ENCODE peak calls at places on chromosomes 13 and 19, in six cellular contexts. One of them, this sample, is unnamed.

GRCh38 chr13:112513761-112514160 is 74.2 kb downstream of the TUBGCP3 start:
- DNase-seq in epithelial cell of esophagus: peak; percentile 7
- DNase-seq in MM.1S: no peak
- DNase-seq in osteoblast: no peak
- DNase-seq in mammary epithelial cell: no peak
- DNase-seq in lung: no peak
- DNase-seq in this sample: no peak

GRCh38 chr13:32164622-32165268 is 133.2 kb downstream of the FRY start:
- DNase-seq in lung: peak; percentile 36
- DNase-seq in MM.1S: peak; percentile 63
- DNase-seq in epithelial cell of esophagus: peak; percentile 58
- DNase-seq in osteoblast: peak; percentile 34
- DNase-seq in mammary epithelial cell: no peak
- DNase-seq in this sample: peak; percentile 39

GRCh38 chr19:12668937-12669271 is 2.3 kb downstream of the WDR83 start:
- DNase-seq in MM.1S: peak; percentile 41
- DNase-seq in epithelial cell of esophagus: peak; percentile 79
- DNase-seq in mammary epithelial cell: peak; percentile 67
- DNase-seq in lung: peak; percentile 46
- DNase-seq in osteoblast: peak; percentile 95
- DNase-seq in this sample: no peak

GRCh38 chr13:105083986-105084385 is 1451.5 kb downstream of the EFNB2 start:
- DNase-seq in MM.1S: no peak
- DNase-seq in lung: no peak
- DNase-seq in epithelial cell of esophagus: no peak
- DNase-seq in mammary epithelial cell: no peak
- DNase-seq in osteoblast: no peak
- DNase-seq in this sample: no peak

GRCh38 chr13:97280478-97280877 is 58.3 kb downstream of the MBNL2 start:
- DNase-seq in mammary epithelial cell: no peak
- DNase-seq in epithelial cell of esophagus: peak; percentile 42
- DNase-seq in osteoblast: no peak
- DNase-seq in MM.1S: no peak
- DNase-seq in lung: no peak
- DNase-seq in this sample: no peak

GRCh38 chr13:64371045-64371444 is 2859.1 kb downstream of the PCDH9 start:
- DNase-seq in MM.1S: peak; percentile 37
- DNase-seq in epithelial cell of esophagus: peak; percentile 91
- DNase-seq in lung: no peak
- DNase-seq in mammary epithelial cell: peak; percentile 44
- DNase-seq in osteoblast: no peak
- DNase-seq in this sample: no peak

GRCh38 chr13:39676315-39676876 is 20.9 kb downstream of the COG6 start:
- DNase-seq in lung: no peak
- DNase-seq in osteoblast: no peak
- DNase-seq in MM.1S: peak; percentile 43
- DNase-seq in mammary epithelial cell: peak; percentile 21
- DNase-seq in epithelial cell of esophagus: peak; percentile 67
- DNase-seq in this sample: no peak

GRCh38 chr19:12785431-12786011 is 5.8 kb upstream of the JUNB start:
- DNase-seq in mammary epithelial cell: no peak
- DNase-seq in MM.1S: no peak
- DNase-seq in lung: no peak
- DNase-seq in epithelial cell of esophagus: no peak
- DNase-seq in osteoblast: peak; percentile 76
- DNase-seq in this sample: no peak

GRCh38 chr19:16391301-16392055 is 66.9 kb downstream of the KLF2 start:
- DNase-seq in MM.1S: no peak
- DNase-seq in mammary epithelial cell: no peak
- DNase-seq in epithelial cell of esophagus: no peak
- DNase-seq in osteoblast: no peak
- DNase-seq in lung: no peak
- DNase-seq in this sample: no peak

GRCh38 chr19:6498294-6499036 is 3.6 kb downstream of the TUBB4A start:
- DNase-seq in mammary epithelial cell: no peak
- DNase-seq in osteoblast: peak; percentile 67
- DNase-seq in MM.1S: no peak
- DNase-seq in epithelial cell of esophagus: no peak
- DNase-seq in lung: no peak
- DNase-seq in this sample: no peak

GRCh38 chr19:6500837-6501739 is 1.0 kb downstream of the TUBB4A start:
- DNase-seq in MM.1S: no peak
- DNase-seq in osteoblast: peak; percentile 74
- DNase-seq in epithelial cell of esophagus: no peak
- DNase-seq in mammary epithelial cell: no peak
- DNase-seq in lung: no peak
- DNase-seq in this sample: no peak

GRCh38 chr19:6503407-6504201 is 1.5 kb upstream of the TUBB4A start:
- DNase-seq in osteoblast: peak; percentile 42
- DNase-seq in MM.1S: no peak
- DNase-seq in lung: no peak
- DNase-seq in mammary epithelial cell: no peak
- DNase-seq in epithelial cell of esophagus: no peak
- DNase-seq in this sample: no peak

GRCh38 chr19:6499052-6499790 is 2.9 kb downstream of the TUBB4A start:
- DNase-seq in MM.1S: no peak
- DNase-seq in osteoblast: peak; percentile 55
- DNase-seq in lung: no peak
- DNase-seq in epithelial cell of esophagus: no peak
- DNase-seq in mammary epithelial cell: no peak
- DNase-seq in this sample: no peak

DNA sequence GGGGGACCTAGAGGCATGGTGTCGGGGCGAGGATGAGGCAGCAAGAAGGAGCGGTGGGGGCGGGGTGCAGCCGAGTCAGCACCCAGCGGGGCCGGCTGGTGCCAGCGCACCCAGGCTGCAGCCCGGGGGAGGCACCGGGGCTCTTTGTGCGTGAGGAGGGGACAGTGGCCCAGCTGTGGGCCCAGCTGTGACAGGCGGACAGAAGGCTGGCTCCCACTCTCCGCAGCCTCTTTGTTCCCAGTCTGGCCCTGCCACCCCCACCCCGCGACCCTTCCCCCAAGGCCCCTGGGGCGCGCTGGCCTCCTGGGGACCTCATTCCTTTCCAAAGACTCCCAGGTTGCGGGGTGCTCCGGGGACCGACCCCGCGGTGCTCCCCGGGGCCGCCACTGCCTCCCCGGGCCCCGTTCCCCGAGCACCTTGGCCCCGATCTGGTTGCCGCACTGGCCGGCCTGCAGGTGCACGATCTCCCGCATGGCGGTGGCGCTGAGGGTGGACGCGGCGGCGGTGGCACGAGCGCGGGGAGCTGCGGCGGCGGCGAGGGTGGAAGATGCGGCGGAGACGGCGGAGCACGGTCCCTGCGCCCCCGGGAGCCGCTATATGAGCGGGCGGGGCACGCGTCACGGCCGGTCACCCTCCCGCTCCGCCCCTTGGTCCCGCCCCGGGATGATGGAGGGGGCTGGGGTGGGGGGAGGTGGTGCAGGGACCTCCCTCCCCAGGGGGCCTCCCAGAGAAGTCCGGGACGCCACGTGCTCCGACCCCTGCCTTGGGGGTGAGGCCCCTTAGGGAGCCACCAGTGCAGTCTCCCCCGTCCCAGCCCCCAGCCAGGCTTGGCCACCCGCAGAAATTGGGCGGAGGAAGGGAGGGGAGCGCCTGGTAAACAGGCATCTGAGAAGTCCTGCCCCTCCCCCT is at the start of gene TUBB4A:
- DNase-seq in MM.1S: no peak
- DNase-seq in epithelial cell of esophagus: no peak
- DNase-seq in lung: no peak
- DNase-seq in osteoblast: peak; percentile 78
- DNase-seq in mammary epithelial cell: no peak
- DNase-seq in this sample: no peak
- TF ChIP-seq CTCF in MM.1S: peak; percentile 10
- TF ChIP-seq CTCF in epithelial cell of esophagus: no peak
- TF ChIP-seq CTCF in lung: no peak
- TF ChIP-seq CTCF in osteoblast: no peak
- TF ChIP-seq CTCF in mammary epithelial cell: no peak
- TF ChIP-seq CTCF in this sample: peak; percentile 12

GRCh38 chr19:45640849-45641273 is 1.7 kb upstream of the EML2 start:
- DNase-seq in epithelial cell of esophagus: peak; percentile 84
- DNase-seq in lung: peak; percentile 62
- DNase-seq in mammary epithelial cell: peak; percentile 85
- DNase-seq in osteoblast: no peak
- DNase-seq in MM.1S: no peak
- DNase-seq in this sample: no peak
- H3K4me3 ChIP-seq in epithelial cell of esophagus: peak overlapping the region; percentile 21
- H3K4me3 ChIP-seq in lung: no peak overlapping the region
- H3K4me3 ChIP-seq in mammary epithelial cell: peak overlapping the region; percentile 8
- H3K4me3 ChIP-seq in osteoblast: peak overlapping the region; percentile 72
- H3K4me3 ChIP-seq in MM.1S: peak overlapping the region; percentile 68
- H3K4me3 ChIP-seq in this sample: peak overlapping the region; percentile 62

GRCh38 chr13:45731455-45731854 is 29.3 kb downstream of the CBY2 start:
- DNase-seq in MM.1S: no peak
- DNase-seq in osteoblast: no peak
- DNase-seq in lung: no peak
- DNase-seq in epithelial cell of esophagus: no peak
- DNase-seq in mammary epithelial cell: no peak
- DNase-seq in this sample: no peak

GRCh38 chr13:45728759-45729158 is 26.6 kb downstream of the CBY2 start:
- DNase-seq in osteoblast: no peak
- DNase-seq in MM.1S: peak; percentile 7
- DNase-seq in mammary epithelial cell: no peak
- DNase-seq in epithelial cell of esophagus: no peak
- DNase-seq in lung: no peak
- DNase-seq in this sample: peak; percentile 21
- TF ChIP-seq CTCF in osteoblast: peak; percentile 30
- TF ChIP-seq CTCF in MM.1S: peak; percentile 45
- TF ChIP-seq CTCF in mammary epithelial cell: no peak
- TF ChIP-seq CTCF in epithelial cell of esophagus: no peak
- TF ChIP-seq CTCF in lung: no peak
- TF ChIP-seq CTCF in this sample: peak; percentile 87

DNA sequence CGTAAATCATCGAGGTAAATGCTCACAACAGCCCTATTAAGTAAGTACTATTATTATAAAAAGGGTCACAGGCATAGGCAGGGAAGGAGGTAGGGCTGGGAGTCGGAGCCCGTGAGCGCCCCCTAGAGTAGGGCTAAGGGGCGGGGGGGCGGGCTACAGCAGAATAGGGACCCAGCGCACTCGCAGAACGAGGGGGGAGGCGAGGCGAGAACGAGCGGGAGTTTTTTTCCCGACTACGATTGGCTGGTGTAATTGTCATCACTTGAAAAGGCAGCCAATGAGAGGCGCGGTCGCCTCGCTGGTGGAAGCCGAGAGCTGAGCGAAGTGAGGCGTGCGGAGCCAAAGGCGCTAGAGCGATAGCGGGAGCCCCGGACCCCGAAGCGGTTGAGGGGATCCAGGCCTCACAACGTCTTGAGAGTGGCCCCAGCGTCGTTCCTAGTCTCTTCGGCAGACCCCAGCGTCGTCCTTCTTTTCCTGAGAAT is 24.2 kb downstream of the KEAP1 start:
- DNase-seq in osteoblast: peak; percentile 95
- DNase-seq in mammary epithelial cell: peak; percentile 82
- DNase-seq in epithelial cell of esophagus: peak; percentile 85
- DNase-seq in MM.1S: no peak
- DNase-seq in lung: peak; percentile 89
- DNase-seq in this sample: no peak
- H3K4me3 ChIP-seq in osteoblast: peak overlapping the region; percentile 71
- H3K4me3 ChIP-seq in mammary epithelial cell: peak overlapping the region; percentile 27
- H3K4me3 ChIP-seq in epithelial cell of esophagus: peak overlapping the region; percentile 13
- H3K4me3 ChIP-seq in MM.1S: no peak overlapping the region
- H3K4me3 ChIP-seq in lung: no peak overlapping the region
- H3K4me3 ChIP-seq in this sample: no peak overlapping the region

DNA sequence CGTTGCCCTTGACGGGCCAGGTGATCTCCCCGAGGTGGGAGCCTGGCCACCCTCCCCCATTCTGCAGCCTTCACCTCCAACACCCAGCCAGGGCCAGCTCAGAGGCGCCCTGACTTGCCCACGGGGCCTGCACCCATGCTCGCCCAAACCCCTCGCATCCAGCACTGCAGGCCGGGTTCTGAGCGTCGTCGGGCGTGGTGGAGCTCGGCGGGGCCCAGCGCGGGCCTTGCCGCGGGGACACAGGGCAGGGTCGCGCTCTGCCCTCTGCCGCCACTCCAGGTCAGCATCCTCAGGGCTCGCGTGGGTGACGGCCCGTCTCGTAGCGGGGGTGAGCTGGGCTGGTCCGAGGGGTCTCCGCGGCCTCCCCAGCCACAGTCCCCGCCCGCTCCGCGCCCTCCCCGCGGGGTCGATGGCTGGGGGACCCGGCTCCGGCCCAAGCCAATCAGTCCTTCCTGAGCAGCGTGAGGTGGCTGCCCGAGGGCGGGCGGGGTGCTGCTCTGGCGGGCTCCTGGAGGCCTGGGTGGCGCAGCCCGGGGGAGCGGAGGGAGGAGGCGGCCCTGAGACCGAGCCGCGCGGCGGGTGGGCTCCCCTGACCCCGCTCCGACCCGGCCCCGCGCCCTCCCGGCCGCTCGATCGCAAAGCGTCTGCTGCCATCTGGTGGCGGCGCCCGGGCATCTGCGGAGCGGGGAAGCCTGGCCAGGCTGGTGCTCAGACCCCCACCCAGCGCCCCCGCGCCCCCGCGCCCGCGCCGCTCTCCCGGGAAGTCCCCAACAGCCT is 61.4 kb downstream of the CCNE1 start:
- DNase-seq in MM.1S: peak; percentile 12
- DNase-seq in epithelial cell of esophagus: peak; percentile 24
- DNase-seq in osteoblast: peak; percentile 95
- DNase-seq in lung: peak; percentile 51
- DNase-seq in mammary epithelial cell: no peak
- DNase-seq in this sample: no peak
- TF ChIP-seq CTCF in MM.1S: peak; percentile 69
- TF ChIP-seq CTCF in epithelial cell of esophagus: peak; percentile 50
- TF ChIP-seq CTCF in osteoblast: peak; percentile 39
- TF ChIP-seq CTCF in lung: peak; percentile 43
- TF ChIP-seq CTCF in mammary epithelial cell: peak; percentile 33
- TF ChIP-seq CTCF in this sample: peak; percentile 68

DNA sequence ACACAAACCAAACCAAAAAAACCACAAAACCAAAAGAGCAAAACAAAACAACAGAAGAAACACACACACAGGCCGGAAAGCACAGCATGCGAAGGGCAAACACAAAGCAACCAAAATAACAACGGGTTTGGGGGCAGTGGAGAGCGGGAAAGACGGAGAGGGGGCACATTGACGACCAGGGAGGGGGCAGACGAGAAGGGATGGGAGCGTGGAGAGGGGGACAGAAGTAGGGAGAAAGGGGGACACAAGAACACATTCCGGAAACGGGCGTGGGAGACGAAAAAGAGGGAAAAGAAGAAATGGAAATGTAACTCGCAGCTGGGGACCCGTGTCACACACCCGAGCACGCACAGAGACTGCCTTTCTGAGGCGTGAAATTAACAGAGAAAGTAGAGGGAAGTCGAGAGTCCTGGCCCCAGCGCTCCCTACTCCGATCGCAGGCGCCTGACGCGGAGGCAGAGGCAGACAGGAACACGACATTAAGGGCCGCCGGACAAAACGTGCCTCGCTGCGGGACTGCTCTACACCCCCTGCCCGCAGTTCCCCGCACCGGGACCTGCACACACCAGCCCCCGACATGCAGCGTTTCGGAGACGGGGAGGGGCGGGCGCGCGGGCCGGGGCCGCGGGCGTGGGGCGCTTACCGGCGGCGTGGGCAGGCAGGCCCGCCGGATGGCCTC is 652 bp downstream of the POU4F1 start:
- DNase-seq in mammary epithelial cell: no peak
- DNase-seq in osteoblast: no peak
- DNase-seq in MM.1S: peak; percentile 50
- DNase-seq in lung: no peak
- DNase-seq in epithelial cell of esophagus: no peak
- DNase-seq in this sample: no peak
- H3K4me3 ChIP-seq in mammary epithelial cell: no peak overlapping the region
- H3K4me3 ChIP-seq in osteoblast: peak overlapping the region; percentile 22
- H3K4me3 ChIP-seq in MM.1S: peak overlapping the region; percentile 37
- H3K4me3 ChIP-seq in lung: no peak overlapping the region
- H3K4me3 ChIP-seq in epithelial cell of esophagus: peak overlapping the region; percentile 16
- H3K4me3 ChIP-seq in this sample: peak overlapping the region; percentile 49

This sample was measured in GM12864.